ENCODE peak calls at places on chromosomes 1 and 21, in six cellular contexts. One of them, this sample, is unnamed.

GRCh38 chr1:233361876-233362275 is 34.4 kb downstream of the MAP3K21 start:
- DNase-seq in effector memory CD8-positive, alpha-beta T cell: no peak
- DNase-seq in stimulated activated CD8-positive, alpha-beta memory T cell treated with anti-CD3 and anti-CD28 coated beads, Interleukin-4, amount 100 ng/mL, for 1 hour: no peak
- DNase-seq in amniotic stem cell: no peak
- DNase-seq in mucosa of descending colon: no peak
- DNase-seq in nephron progenitor cell: peak; percentile 15
- DNase-seq in this sample: no peak

GRCh38 chr1:24679725-24680124 is 36.6 kb downstream of the SRRM1 start:
- DNase-seq in nephron progenitor cell: no peak
- DNase-seq in stimulated activated CD8-positive, alpha-beta memory T cell treated with anti-CD3 and anti-CD28 coated beads, Interleukin-4, amount 100 ng/mL, for 1 hour: no peak
- DNase-seq in mucosa of descending colon: no peak
- DNase-seq in effector memory CD8-positive, alpha-beta T cell: no peak
- DNase-seq in amniotic stem cell: no peak
- DNase-seq in this sample: no peak

GRCh38 chr1:93814795-93815737 is 63.9 kb downstream of the DNTTIP2 start:
- DNase-seq in amniotic stem cell: no peak
- DNase-seq in mucosa of descending colon: no peak
- DNase-seq in stimulated activated CD8-positive, alpha-beta memory T cell treated with anti-CD3 and anti-CD28 coated beads, Interleukin-4, amount 100 ng/mL, for 1 hour: no peak
- DNase-seq in nephron progenitor cell: no peak
- DNase-seq in effector memory CD8-positive, alpha-beta T cell: no peak
- DNase-seq in this sample: no peak

GRCh38 chr21:26795866-26796329 is 49.3 kb downstream of the ADAMTS1 start:
- DNase-seq in effector memory CD8-positive, alpha-beta T cell: no peak
- DNase-seq in amniotic stem cell: peak; percentile 86
- DNase-seq in nephron progenitor cell: no peak
- DNase-seq in stimulated activated CD8-positive, alpha-beta memory T cell treated with anti-CD3 and anti-CD28 coated beads, Interleukin-4, amount 100 ng/mL, for 1 hour: no peak
- DNase-seq in mucosa of descending colon: no peak
- DNase-seq in this sample: no peak

GRCh38 chr21:27275294-27275927 is 308.5 kb upstream of the ADAMTS5 start:
- DNase-seq in effector memory CD8-positive, alpha-beta T cell: no peak
- DNase-seq in mucosa of descending colon: no peak
- DNase-seq in nephron progenitor cell: no peak
- DNase-seq in stimulated activated CD8-positive, alpha-beta memory T cell treated with anti-CD3 and anti-CD28 coated beads, Interleukin-4, amount 100 ng/mL, for 1 hour: no peak
- DNase-seq in amniotic stem cell: no peak
- DNase-seq in this sample: no peak

GRCh38 chr1:37731312-37732019 is 33.5 kb downstream of the EPHA10 start:
- DNase-seq in effector memory CD8-positive, alpha-beta T cell: no peak
- DNase-seq in amniotic stem cell: no peak
- DNase-seq in mucosa of descending colon: no peak
- DNase-seq in stimulated activated CD8-positive, alpha-beta memory T cell treated with anti-CD3 and anti-CD28 coated beads, Interleukin-4, amount 100 ng/mL, for 1 hour: no peak
- DNase-seq in nephron progenitor cell: no peak
- DNase-seq in this sample: no peak

GRCh38 chr1:110433803-110434202 is 17.1 kb upstream of the PROK1 start:
- DNase-seq in amniotic stem cell: no peak
- DNase-seq in mucosa of descending colon: no peak
- DNase-seq in stimulated activated CD8-positive, alpha-beta memory T cell treated with anti-CD3 and anti-CD28 coated beads, Interleukin-4, amount 100 ng/mL, for 1 hour: no peak
- DNase-seq in effector memory CD8-positive, alpha-beta T cell: no peak
- DNase-seq in nephron progenitor cell: peak; percentile 44
- DNase-seq in this sample: no peak

GRCh38 chr1:47818682-47819502 is 178.3 kb downstream of the TRABD2B start:
- DNase-seq in stimulated activated CD8-positive, alpha-beta memory T cell treated with anti-CD3 and anti-CD28 coated beads, Interleukin-4, amount 100 ng/mL, for 1 hour: no peak
- DNase-seq in effector memory CD8-positive, alpha-beta T cell: no peak
- DNase-seq in nephron progenitor cell: no peak
- DNase-seq in mucosa of descending colon: peak; percentile 33
- DNase-seq in amniotic stem cell: no peak
- DNase-seq in this sample: no peak

GRCh38 chr21:25881524-25882376 is 147.0 kb downstream of the GABPA start:
- DNase-seq in effector memory CD8-positive, alpha-beta T cell: peak; percentile 42
- DNase-seq in amniotic stem cell: no peak
- DNase-seq in stimulated activated CD8-positive, alpha-beta memory T cell treated with anti-CD3 and anti-CD28 coated beads, Interleukin-4, amount 100 ng/mL, for 1 hour: peak; percentile 21
- DNase-seq in nephron progenitor cell: peak; percentile 59
- DNase-seq in mucosa of descending colon: peak; percentile 58
- DNase-seq in this sample: no peak

GRCh38 chr1:221718391-221719277 is 23.3 kb downstream of the DUSP10 start:
- DNase-seq in stimulated activated CD8-positive, alpha-beta memory T cell treated with anti-CD3 and anti-CD28 coated beads, Interleukin-4, amount 100 ng/mL, for 1 hour: no peak
- DNase-seq in effector memory CD8-positive, alpha-beta T cell: no peak
- DNase-seq in mucosa of descending colon: no peak
- DNase-seq in nephron progenitor cell: no peak
- DNase-seq in amniotic stem cell: peak; percentile 80
- DNase-seq in this sample: no peak

GRCh38 chr1:168613689-168614655 is 37.6 kb downstream of the XCL1 start:
- DNase-seq in stimulated activated CD8-positive, alpha-beta memory T cell treated with anti-CD3 and anti-CD28 coated beads, Interleukin-4, amount 100 ng/mL, for 1 hour: no peak
- DNase-seq in nephron progenitor cell: peak; percentile 73
- DNase-seq in amniotic stem cell: no peak
- DNase-seq in mucosa of descending colon: no peak
- DNase-seq in effector memory CD8-positive, alpha-beta T cell: no peak
- DNase-seq in this sample: peak; percentile 80

GRCh38 chr1:212260557-212261342 is 24.5 kb upstream of the PPP2R5A start:
- DNase-seq in amniotic stem cell: no peak
- DNase-seq in nephron progenitor cell: no peak
- DNase-seq in stimulated activated CD8-positive, alpha-beta memory T cell treated with anti-CD3 and anti-CD28 coated beads, Interleukin-4, amount 100 ng/mL, for 1 hour: no peak
- DNase-seq in mucosa of descending colon: no peak
- DNase-seq in effector memory CD8-positive, alpha-beta T cell: no peak
- DNase-seq in this sample: no peak

GRCh38 chr1:181097242-181097641 is 8.7 kb downstream of the IER5 start:
- DNase-seq in amniotic stem cell: no peak
- DNase-seq in mucosa of descending colon: no peak
- DNase-seq in stimulated activated CD8-positive, alpha-beta memory T cell treated with anti-CD3 and anti-CD28 coated beads, Interleukin-4, amount 100 ng/mL, for 1 hour: no peak
- DNase-seq in nephron progenitor cell: no peak
- DNase-seq in effector memory CD8-positive, alpha-beta T cell: no peak
- DNase-seq in this sample: no peak

GRCh38 chr1:4768553-4768952 is 114.1 kb downstream of the AJAP1 start:
- DNase-seq in nephron progenitor cell: no peak
- DNase-seq in amniotic stem cell: no peak
- DNase-seq in stimulated activated CD8-positive, alpha-beta memory T cell treated with anti-CD3 and anti-CD28 coated beads, Interleukin-4, amount 100 ng/mL, for 1 hour: no peak
- DNase-seq in effector memory CD8-positive, alpha-beta T cell: no peak
- DNase-seq in mucosa of descending colon: no peak
- DNase-seq in this sample: no peak

GRCh38 chr1:22344851-22345560 is 106.6 kb upstream of the ZBTB40 start:
- DNase-seq in effector memory CD8-positive, alpha-beta T cell: no peak
- DNase-seq in nephron progenitor cell: no peak
- DNase-seq in amniotic stem cell: no peak
- DNase-seq in stimulated activated CD8-positive, alpha-beta memory T cell treated with anti-CD3 and anti-CD28 coated beads, Interleukin-4, amount 100 ng/mL, for 1 hour: no peak
- DNase-seq in mucosa of descending colon: no peak
- DNase-seq in this sample: no peak

GRCh38 chr1:9500756-9501754 is 38.2 kb upstream of the SLC25A33 start:
- DNase-seq in mucosa of descending colon: no peak
- DNase-seq in amniotic stem cell: no peak
- DNase-seq in effector memory CD8-positive, alpha-beta T cell: no peak
- DNase-seq in stimulated activated CD8-positive, alpha-beta memory T cell treated with anti-CD3 and anti-CD28 coated beads, Interleukin-4, amount 100 ng/mL, for 1 hour: no peak
- DNase-seq in nephron progenitor cell: no peak
- DNase-seq in this sample: no peak

GRCh38 chr1:44237721-44238457 is 24.6 kb downstream of the DMAP1 start:
- DNase-seq in effector memory CD8-positive, alpha-beta T cell: peak; percentile 16
- DNase-seq in nephron progenitor cell: peak; percentile 92
- DNase-seq in stimulated activated CD8-positive, alpha-beta memory T cell treated with anti-CD3 and anti-CD28 coated beads, Interleukin-4, amount 100 ng/mL, for 1 hour: no peak
- DNase-seq in mucosa of descending colon: peak; percentile 88
- DNase-seq in amniotic stem cell: no peak
- DNase-seq in this sample: peak; percentile 61

GRCh38 chr1:246782120-246782900 is 58.1 kb downstream of the SCCPDH start:
- DNase-seq in nephron progenitor cell: no peak
- DNase-seq in effector memory CD8-positive, alpha-beta T cell: no peak
- DNase-seq in mucosa of descending colon: no peak
- DNase-seq in amniotic stem cell: peak; percentile 4
- DNase-seq in stimulated activated CD8-positive, alpha-beta memory T cell treated with anti-CD3 and anti-CD28 coated beads, Interleukin-4, amount 100 ng/mL, for 1 hour: no peak
- DNase-seq in this sample: peak; percentile 64

GRCh38 chr1:94281361-94282142 is 44.2 kb upstream of the ARHGAP29 start:
- DNase-seq in amniotic stem cell: no peak
- DNase-seq in nephron progenitor cell: no peak
- DNase-seq in mucosa of descending colon: no peak
- DNase-seq in stimulated activated CD8-positive, alpha-beta memory T cell treated with anti-CD3 and anti-CD28 coated beads, Interleukin-4, amount 100 ng/mL, for 1 hour: no peak
- DNase-seq in effector memory CD8-positive, alpha-beta T cell: no peak
- DNase-seq in this sample: no peak

GRCh38 chr1:175900171-175900570 is 156.8 kb upstream of the TNR start:
- DNase-seq in stimulated activated CD8-positive, alpha-beta memory T cell treated with anti-CD3 and anti-CD28 coated beads, Interleukin-4, amount 100 ng/mL, for 1 hour: no peak
- DNase-seq in effector memory CD8-positive, alpha-beta T cell: no peak
- DNase-seq in amniotic stem cell: no peak
- DNase-seq in mucosa of descending colon: no peak
- DNase-seq in nephron progenitor cell: no peak
- DNase-seq in this sample: no peak

GRCh38 chr1:7121622-7121988 is 336.4 kb downstream of the CAMTA1 start:
- DNase-seq in stimulated activated CD8-positive, alpha-beta memory T cell treated with anti-CD3 and anti-CD28 coated beads, Interleukin-4, amount 100 ng/mL, for 1 hour: no peak
- DNase-seq in nephron progenitor cell: no peak
- DNase-seq in amniotic stem cell: no peak
- DNase-seq in mucosa of descending colon: no peak
- DNase-seq in effector memory CD8-positive, alpha-beta T cell: no peak
- DNase-seq in this sample: no peak

GRCh38 chr1:37471345-37472231 is 2.8 kb upstream of the ZC3H12A start:
- DNase-seq in amniotic stem cell: peak; percentile 78
- DNase-seq in stimulated activated CD8-positive, alpha-beta memory T cell treated with anti-CD3 and anti-CD28 coated beads, Interleukin-4, amount 100 ng/mL, for 1 hour: no peak
- DNase-seq in mucosa of descending colon: peak; percentile 87
- DNase-seq in effector memory CD8-positive, alpha-beta T cell: no peak
- DNase-seq in nephron progenitor cell: no peak
- DNase-seq in this sample: no peak

GRCh38 chr1:2589331-2590232 is 3.0 kb downstream of the PRXL2B start:
- DNase-seq in amniotic stem cell: no peak
- DNase-seq in effector memory CD8-positive, alpha-beta T cell: no peak
- DNase-seq in nephron progenitor cell: no peak
- DNase-seq in stimulated activated CD8-positive, alpha-beta memory T cell treated with anti-CD3 and anti-CD28 coated beads, Interleukin-4, amount 100 ng/mL, for 1 hour: no peak
- DNase-seq in mucosa of descending colon: peak; percentile 58
- DNase-seq in this sample: no peak

GRCh38 chr1:60765204-60765603 is 317.2 kb upstream of the NFIA start:
- DNase-seq in effector memory CD8-positive, alpha-beta T cell: no peak
- DNase-seq in mucosa of descending colon: no peak
- DNase-seq in amniotic stem cell: peak; percentile 4
- DNase-seq in nephron progenitor cell: no peak
- DNase-seq in stimulated activated CD8-positive, alpha-beta memory T cell treated with anti-CD3 and anti-CD28 coated beads, Interleukin-4, amount 100 ng/mL, for 1 hour: no peak
- DNase-seq in this sample: no peak

GRCh38 chr1:207619833-207620572 is 24.9 kb upstream of the CR1L start:
- DNase-seq in effector memory CD8-positive, alpha-beta T cell: peak; percentile 20
- DNase-seq in stimulated activated CD8-positive, alpha-beta memory T cell treated with anti-CD3 and anti-CD28 coated beads, Interleukin-4, amount 100 ng/mL, for 1 hour: no peak
- DNase-seq in mucosa of descending colon: no peak
- DNase-seq in nephron progenitor cell: peak; percentile 12
- DNase-seq in amniotic stem cell: peak; percentile 19
- DNase-seq in this sample: no peak

GRCh38 chr21:17931080-17931479 is 111.9 kb upstream of the C21orf91 start:
- DNase-seq in nephron progenitor cell: no peak
- DNase-seq in stimulated activated CD8-positive, alpha-beta memory T cell treated with anti-CD3 and anti-CD28 coated beads, Interleukin-4, amount 100 ng/mL, for 1 hour: no peak
- DNase-seq in amniotic stem cell: no peak
- DNase-seq in mucosa of descending colon: no peak
- DNase-seq in effector memory CD8-positive, alpha-beta T cell: no peak
- DNase-seq in this sample: no peak

GRCh38 chr1:243882276-243882675 is 32.2 kb upstream of the AKT3 start:
- DNase-seq in effector memory CD8-positive, alpha-beta T cell: no peak
- DNase-seq in amniotic stem cell: no peak
- DNase-seq in nephron progenitor cell: no peak
- DNase-seq in mucosa of descending colon: no peak
- DNase-seq in stimulated activated CD8-positive, alpha-beta memory T cell treated with anti-CD3 and anti-CD28 coated beads, Interleukin-4, amount 100 ng/mL, for 1 hour: no peak
- DNase-seq in this sample: no peak

GRCh38 chr1:109627692-109628399 is 8.2 kb downstream of the AMPD2 start:
- DNase-seq in mucosa of descending colon: no peak
- DNase-seq in stimulated activated CD8-positive, alpha-beta memory T cell treated with anti-CD3 and anti-CD28 coated beads, Interleukin-4, amount 100 ng/mL, for 1 hour: no peak
- DNase-seq in nephron progenitor cell: no peak
- DNase-seq in effector memory CD8-positive, alpha-beta T cell: no peak
- DNase-seq in amniotic stem cell: no peak
- DNase-seq in this sample: no peak

GRCh38 chr1:94299627-94300552 is 62.5 kb upstream of the ARHGAP29 start:
- DNase-seq in mucosa of descending colon: no peak
- DNase-seq in effector memory CD8-positive, alpha-beta T cell: no peak
- DNase-seq in nephron progenitor cell: no peak
- DNase-seq in amniotic stem cell: no peak
- DNase-seq in stimulated activated CD8-positive, alpha-beta memory T cell treated with anti-CD3 and anti-CD28 coated beads, Interleukin-4, amount 100 ng/mL, for 1 hour: no peak
- DNase-seq in this sample: no peak

GRCh38 chr1:63698001-63698838 is 75.6 kb upstream of the ROR1 start:
- DNase-seq in mucosa of descending colon: no peak
- DNase-seq in stimulated activated CD8-positive, alpha-beta memory T cell treated with anti-CD3 and anti-CD28 coated beads, Interleukin-4, amount 100 ng/mL, for 1 hour: no peak
- DNase-seq in effector memory CD8-positive, alpha-beta T cell: no peak
- DNase-seq in amniotic stem cell: no peak
- DNase-seq in nephron progenitor cell: no peak
- DNase-seq in this sample: no peak

GRCh38 chr21:43262427-43262826 is 93.6 kb downstream of the CRYAA start:
- DNase-seq in stimulated activated CD8-positive, alpha-beta memory T cell treated with anti-CD3 and anti-CD28 coated beads, Interleukin-4, amount 100 ng/mL, for 1 hour: no peak
- DNase-seq in amniotic stem cell: no peak
- DNase-seq in effector memory CD8-positive, alpha-beta T cell: no peak
- DNase-seq in nephron progenitor cell: no peak
- DNase-seq in mucosa of descending colon: peak; percentile 59
- DNase-seq in this sample: no peak

GRCh38 chr1:202037706-202038296 is 27.4 kb downstream of the ELF3 start:
- DNase-seq in nephron progenitor cell: no peak
- DNase-seq in mucosa of descending colon: no peak
- DNase-seq in stimulated activated CD8-positive, alpha-beta memory T cell treated with anti-CD3 and anti-CD28 coated beads, Interleukin-4, amount 100 ng/mL, for 1 hour: no peak
- DNase-seq in effector memory CD8-positive, alpha-beta T cell: no peak
- DNase-seq in amniotic stem cell: no peak
- DNase-seq in this sample: no peak

GRCh38 chr1:158818560-158818959 is 12.6 kb upstream of the MNDA start:
- DNase-seq in stimulated activated CD8-positive, alpha-beta memory T cell treated with anti-CD3 and anti-CD28 coated beads, Interleukin-4, amount 100 ng/mL, for 1 hour: no peak
- DNase-seq in nephron progenitor cell: no peak
- DNase-seq in amniotic stem cell: no peak
- DNase-seq in mucosa of descending colon: no peak
- DNase-seq in effector memory CD8-positive, alpha-beta T cell: no peak
- DNase-seq in this sample: no peak

GRCh38 chr1:119380983-119381662 is 12.5 kb downstream of the HAO2 start:
- DNase-seq in effector memory CD8-positive, alpha-beta T cell: no peak
- DNase-seq in amniotic stem cell: no peak
- DNase-seq in mucosa of descending colon: no peak
- DNase-seq in nephron progenitor cell: no peak
- DNase-seq in stimulated activated CD8-positive, alpha-beta memory T cell treated with anti-CD3 and anti-CD28 coated beads, Interleukin-4, amount 100 ng/mL, for 1 hour: no peak
- DNase-seq in this sample: no peak

GRCh38 chr21:45405819-45406762 is 1.1 kb downstream of the COL18A1 start:
- DNase-seq in stimulated activated CD8-positive, alpha-beta memory T cell treated with anti-CD3 and anti-CD28 coated beads, Interleukin-4, amount 100 ng/mL, for 1 hour: no peak
- DNase-seq in effector memory CD8-positive, alpha-beta T cell: no peak
- DNase-seq in nephron progenitor cell: peak; percentile 80
- DNase-seq in amniotic stem cell: no peak
- DNase-seq in mucosa of descending colon: peak; percentile 42
- DNase-seq in this sample: no peak

GRCh38 chr1:85894651-85895050 is 186.4 kb upstream of the ZNHIT6 start:
- DNase-seq in stimulated activated CD8-positive, alpha-beta memory T cell treated with anti-CD3 and anti-CD28 coated beads, Interleukin-4, amount 100 ng/mL, for 1 hour: no peak
- DNase-seq in effector memory CD8-positive, alpha-beta T cell: no peak
- DNase-seq in nephron progenitor cell: peak; percentile 47
- DNase-seq in mucosa of descending colon: no peak
- DNase-seq in amniotic stem cell: peak; percentile 51
- DNase-seq in this sample: no peak

GRCh38 chr1:44076093-44076492 is 42.5 kb upstream of the KLF17 start:
- DNase-seq in nephron progenitor cell: no peak
- DNase-seq in stimulated activated CD8-positive, alpha-beta memory T cell treated with anti-CD3 and anti-CD28 coated beads, Interleukin-4, amount 100 ng/mL, for 1 hour: no peak
- DNase-seq in effector memory CD8-positive, alpha-beta T cell: no peak
- DNase-seq in mucosa of descending colon: no peak
- DNase-seq in amniotic stem cell: no peak
- DNase-seq in this sample: no peak

GRCh38 chr21:39014751-39015150 is 168.5 kb downstream of the PSMG1 start:
- DNase-seq in mucosa of descending colon: no peak
- DNase-seq in nephron progenitor cell: no peak
- DNase-seq in stimulated activated CD8-positive, alpha-beta memory T cell treated with anti-CD3 and anti-CD28 coated beads, Interleukin-4, amount 100 ng/mL, for 1 hour: no peak
- DNase-seq in effector memory CD8-positive, alpha-beta T cell: no peak
- DNase-seq in amniotic stem cell: peak; percentile 90
- DNase-seq in this sample: no peak

GRCh38 chr1:28123461-28123961 is 35.1 kb upstream of the EYA3 start:
- DNase-seq in mucosa of descending colon: no peak
- DNase-seq in amniotic stem cell: no peak
- DNase-seq in effector memory CD8-positive, alpha-beta T cell: no peak
- DNase-seq in nephron progenitor cell: no peak
- DNase-seq in stimulated activated CD8-positive, alpha-beta memory T cell treated with anti-CD3 and anti-CD28 coated beads, Interleukin-4, amount 100 ng/mL, for 1 hour: no peak
- DNase-seq in this sample: no peak

GRCh38 chr1:201636581-201636980 is 97.7 kb downstream of the NAV1 start:
- DNase-seq in amniotic stem cell: no peak
- DNase-seq in mucosa of descending colon: no peak
- DNase-seq in nephron progenitor cell: no peak
- DNase-seq in effector memory CD8-positive, alpha-beta T cell: no peak
- DNase-seq in stimulated activated CD8-positive, alpha-beta memory T cell treated with anti-CD3 and anti-CD28 coated beads, Interleukin-4, amount 100 ng/mL, for 1 hour: no peak
- DNase-seq in this sample: no peak